ENCODE peak calls at places on chromosomes 2 and 18, in six cellular contexts. X, L, Z, Q, P and H are unnamed samples.

GRCh38 chr2:191696001-191696400 is 18.1 kb downstream of the NABP1 start:
- DNase-seq in X (peak), L (no peak), Z (no peak), Q (no peak), P (no peak), H (peak)

GRCh38 chr2:199216253-199216652 is 241.5 kb downstream of the SATB2 start:
- DNase-seq in Z (no peak), X (no peak), L (no peak), Q (no peak), P (no peak), H (no peak)

GRCh38 chr18:27004056-27004829 is 138.7 kb upstream of the AQP4 start:
- DNase-seq in P (no peak), Q (no peak), L (no peak), Z (no peak), X (peak), H (no peak)

GRCh38 chr18:59918320-59918755 is 18.5 kb downstream of the PMAIP1 start:
- DNase-seq in X (peak), Q (no peak), L (peak), P (no peak), Z (peak), H (peak)

GRCh38 chr2:51810197-51810596 is 778.3 kb upstream of the NRXN1 start:
- DNase-seq in Q (no peak), Z (no peak), X (no peak), P (no peak), L (no peak), H (no peak)

GRCh38 chr2:107313316-107313715 is 427.3 kb upstream of the ST6GAL2 start:
- DNase-seq in X (peak), Q (no peak), P (no peak), L (no peak), Z (no peak), H (no peak)

GRCh38 chr2:134461511-134461910 is 207.6 kb downstream of the MGAT5 start:
- DNase-seq in X (peak), Z (no peak), L (peak), Q (no peak), P (no peak), H (no peak)

GRCh38 chr2:47043142-47043890 is 111.8 kb downstream of the STPG4 start:
- DNase-seq in Q (no peak), Z (no peak), P (no peak), X (peak), L (peak), H (peak)

GRCh38 chr18:10798727-10799435 is 273.1 kb downstream of the NAPG start:
- DNase-seq in X (peak), Q (no peak), P (no peak), L (peak), Z (no peak), H (no peak)

GRCh38 chr2:234003972-234004617 is 46.4 kb upstream of the SPP2 start:
- DNase-seq in L (peak), Q (no peak), Z (no peak), P (no peak), X (peak), H (no peak)

GRCh38 chr18:23207191-23207955 is 72.1 kb downstream of the CABLES1 start:
- DNase-seq in X (peak), P (no peak), L (no peak), Z (no peak), Q (no peak), H (no peak)

GRCh38 chr2:74002515-74003391 is 18.0 kb downstream of the TET3 start:
- DNase-seq in X (peak), Z (peak), L (peak), Q (peak), P (peak), H (peak)

GRCh38 chr2:2046497-2046896 is 284.6 kb downstream of the MYT1L start:
- DNase-seq in L (no peak), X (no peak), Q (no peak), Z (no peak), P (no peak), H (no peak)

GRCh38 chr2:118529931-118530330 is 317.5 kb downstream of the EN1 start:
- DNase-seq in X (no peak), Q (no peak), Z (no peak), P (no peak), L (no peak), H (no peak)

GRCh38 chr18:24544141-24544498 is 83.7 kb downstream of the HRH4 start:
- DNase-seq in Z (no peak), L (peak), P (no peak), Q (no peak), X (peak), H (peak)

GRCh38 chr2:62928015-62928414 is 122.6 kb upstream of the OTX1 start:
- DNase-seq in P (no peak), Q (no peak), X (no peak), Z (no peak), L (no peak), H (no peak)

GRCh38 chr2:240836781-240837467 is 16.9 kb upstream of the KIF1A start:
- DNase-seq in Q (no peak), L (peak), X (peak), Z (no peak), P (no peak), H (no peak)

GRCh38 chr2:8159211-8159965 is 522.5 kb upstream of the ID2 start:
- DNase-seq in X (no peak), L (no peak), Z (no peak), P (no peak), Q (no peak), H (no peak)

GRCh38 chr2:128585706-128586105 is 267.0 kb upstream of the HS6ST1 start:
- DNase-seq in Q (no peak), X (peak), Z (no peak), L (no peak), P (no peak), H (no peak)

GRCh38 chr18:68549257-68549871 is 165.5 kb downstream of the TMX3 start:
- DNase-seq in P (no peak), X (peak), L (no peak), Q (no peak), Z (no peak), H (no peak)

GRCh38 chr2:109549016-109549595 is 64.7 kb downstream of the SEPTIN10 start:
- DNase-seq in L (no peak), Q (no peak), P (no peak), Z (no peak), X (no peak), H (no peak)

GRCh38 chr2:241011751-241012510 is 13.5 kb downstream of the SNED1 start:
- DNase-seq in Z (no peak), X (no peak), Q (peak), L (no peak), P (peak), H (no peak)

GRCh38 chr18:76621782-76622495 is 126.9 kb upstream of the ZNF516 start:
- DNase-seq in X (peak), L (no peak), Q (no peak), P (peak), Z (no peak), H (peak)

GRCh38 chr2:234463626-234464290 is 33.1 kb downstream of the ARL4C start:
- DNase-seq in Q (peak), L (peak), Z (no peak), X (no peak), P (peak), H (no peak)

GRCh38 chr2:158810761-158811470 is 15.8 kb downstream of the DAPL1 start:
- DNase-seq in Z (no peak), P (no peak), L (no peak), X (no peak), Q (no peak), H (no peak)